ENCODE peak calls at places on chromosome 10, in nine cellular contexts. H is hepatocyte, A is neural progenitor cell, Y is GM23338, Z is GM23248, J is MM.1S, O is HCT116, W is PC-3, L is SK-N-SH. X is an unnamed sample.

GRCh38 chr10:78559514-78560392 is 509.0 kb upstream of the ZMIZ1 start:
- DNase-seq in Z (no peak), A (peak), Y (peak), W (no peak), L (no peak), J (no peak), O (no peak), H (no peak), X (no peak)

GRCh38 chr10:12922117-12922900 is 79.2 kb downstream of the CCDC3 start:
- DNase-seq in H (no peak), Z (no peak), Y (no peak), J (no peak), A (no peak), L (no peak), W (no peak), O (no peak), X (no peak)

GRCh38 chr10:94192333-94192732 is 170.4 kb downstream of the NOC3L start:
- DNase-seq in H (no peak), Y (no peak), Z (no peak), J (no peak), L (no peak), O (no peak), A (no peak), W (no peak), X (no peak)

GRCh38 chr10:86191166-86191565 is 175.4 kb downstream of the GRID1 start:
- DNase-seq in W (no peak), A (no peak), L (no peak), Z (no peak), O (no peak), H (no peak), Y (no peak), J (no peak), X (no peak)

GRCh38 chr10:84924131-84924530 is 595.7 kb downstream of the CCSER2 start:
- DNase-seq in A (no peak), Y (no peak), L (no peak), J (no peak), O (no peak), H (no peak), Z (no peak), W (no peak), X (no peak)

GRCh38 chr10:110871236-110872084 is at the start of gene PDCD4:
- DNase-seq in A (peak), H (peak), J (peak), Z (peak), O (peak), W (peak), L (peak), Y (peak), X (peak)

GRCh38 chr10:76209135-76209534 is 777.7 kb downstream of the LRMDA start:
- DNase-seq in Y (no peak), L (no peak), Z (peak), A (no peak), H (no peak), W (peak), J (no peak), O (no peak), X (no peak)

GRCh38 chr10:71834343-71834674 is 16.7 kb downstream of the PSAP start:
- DNase-seq in H (no peak), A (no peak), Y (no peak), Z (no peak), W (no peak), L (no peak), J (no peak), O (no peak), X (no peak)

GRCh38 chr10:114290038-114290437 is 51.0 kb downstream of the VWA2 start:
- DNase-seq in A (no peak), O (no peak), W (no peak), L (no peak), H (no peak), J (no peak), Y (no peak), Z (no peak), X (no peak)

GRCh38 chr10:3895045-3895609 is 110.1 kb upstream of the KLF6 start:
- DNase-seq in O (no peak), H (no peak), W (no peak), L (no peak), Y (no peak), J (no peak), Z (peak), A (no peak), X (no peak)

GRCh38 chr10:86599729-86600128 is 54.6 kb upstream of the OPN4 start:
- DNase-seq in W (no peak), O (no peak), A (peak), Y (peak), L (no peak), J (peak), Z (no peak), H (no peak), X (peak)

GRCh38 chr10:129940617-129941198 is 23.4 kb downstream of the EBF3 start:
- DNase-seq in O (no peak), Z (no peak), H (no peak), L (no peak), Y (no peak), W (no peak), A (no peak), J (no peak), X (no peak)

GRCh38 chr10:24561453-24561852 is 162.2 kb downstream of the ARHGAP21 start:
- DNase-seq in H (no peak), J (no peak), W (peak), L (no peak), O (no peak), Y (no peak), A (no peak), Z (no peak), X (no peak)

GRCh38 chr10:28594401-28594800 is 61.5 kb downstream of the WAC start:
- DNase-seq in L (no peak), Z (no peak), J (no peak), H (no peak), A (no peak), O (no peak), Y (no peak), W (no peak), X (no peak)

GRCh38 chr10:124089859-124090258 is 3.5 kb downstream of the CHST15 start:
- DNase-seq in L (no peak), Z (no peak), W (no peak), O (no peak), H (no peak), J (peak), A (no peak), Y (no peak), X (no peak)

GRCh38 chr10:68876246-68876918 is 24.7 kb upstream of the DDX50 start:
- DNase-seq in Y (no peak), J (no peak), O (no peak), H (peak), A (peak), L (no peak), W (no peak), Z (no peak), X (no peak)

GRCh38 chr10:132708936-132709335 is 77.0 kb downstream of the NKX6-2 start:
- DNase-seq in W (no peak), Y (no peak), H (no peak), L (no peak), A (no peak), O (no peak), Z (no peak), J (no peak), X (no peak)

GRCh38 chr10:100008708-100009282 is 952 bp downstream of the DNMBP start:
- DNase-seq in Y (no peak), H (no peak), W (peak), L (no peak), O (no peak), A (no peak), J (no peak), Z (peak), X (peak)

GRCh38 chr10:89373916-89374711 is 3.7 kb upstream of the IFIT1B start:
- DNase-seq in A (no peak), Z (peak), L (peak), H (peak), J (no peak), Y (no peak), O (no peak), W (peak), X (no peak)

GRCh38 chr10:28717659-28718201 is 40.4 kb downstream of the BAMBI start:
- DNase-seq in Y (no peak), J (no peak), L (no peak), A (no peak), H (no peak), Z (no peak), W (no peak), O (no peak), X (no peak)

GRCh38 chr10:110356628-110357245 is 52.0 kb upstream of the SMNDC1 start:
- DNase-seq in Z (no peak), H (no peak), O (peak), A (no peak), W (peak), J (peak), L (no peak), Y (no peak), X (peak)

DNA sequence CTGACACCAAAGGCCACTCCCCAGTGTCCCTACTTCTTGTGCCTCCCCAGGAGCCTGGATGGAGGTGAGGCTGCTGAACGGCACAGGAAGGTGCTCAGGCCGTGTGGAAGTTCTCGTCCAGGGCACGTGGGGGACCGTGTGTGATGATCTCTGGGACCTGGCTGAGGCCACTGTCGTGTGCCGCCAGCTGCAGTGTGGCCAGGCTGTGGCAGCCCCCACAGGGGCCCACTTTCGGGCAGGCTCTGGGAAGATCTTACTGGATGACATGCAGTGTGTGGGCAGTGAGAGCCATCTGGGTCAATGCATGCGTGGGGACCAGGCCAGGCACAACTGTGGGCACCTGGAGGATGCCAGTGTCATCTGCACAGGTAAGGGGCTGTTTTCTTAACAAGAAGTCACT is 57.0 kb upstream of the C10orf120 start:
- DNase-seq in W (no peak), O (no peak), A (no peak), Z (no peak), H (no peak), Y (no peak), L (no peak), J (no peak), X (no peak)
- H3K27ac ChIP-seq in W (no peak), O (no peak), A (no peak), Z (no peak), H (no peak), Y (no peak), L (no peak), J (no peak), X (no peak)

GRCh38 chr10:116269612-116270011 is 3.4 kb downstream of the GFRA1 start:
- DNase-seq in J (no peak), Y (peak), L (no peak), A (no peak), O (no peak), H (no peak), W (no peak), Z (peak), X (no peak)

GRCh38 chr10:116271593-116272496 is 1.2 kb downstream of the GFRA1 start:
- DNase-seq in H (peak), O (no peak), J (no peak), A (peak), W (no peak), Y (peak), L (peak), Z (peak), X (no peak)

GRCh38 chr10:116268976-116269375 is 4.0 kb downstream of the GFRA1 start:
- DNase-seq in H (no peak), W (no peak), A (no peak), O (no peak), L (peak), Z (no peak), J (no peak), Y (no peak), X (no peak)

GRCh38 chr10:116272497-116273221 is at the start of gene GFRA1:
- DNase-seq in Z (peak), Y (peak), O (no peak), H (peak), L (peak), J (peak), A (peak), W (no peak), X (no peak)

DNA sequence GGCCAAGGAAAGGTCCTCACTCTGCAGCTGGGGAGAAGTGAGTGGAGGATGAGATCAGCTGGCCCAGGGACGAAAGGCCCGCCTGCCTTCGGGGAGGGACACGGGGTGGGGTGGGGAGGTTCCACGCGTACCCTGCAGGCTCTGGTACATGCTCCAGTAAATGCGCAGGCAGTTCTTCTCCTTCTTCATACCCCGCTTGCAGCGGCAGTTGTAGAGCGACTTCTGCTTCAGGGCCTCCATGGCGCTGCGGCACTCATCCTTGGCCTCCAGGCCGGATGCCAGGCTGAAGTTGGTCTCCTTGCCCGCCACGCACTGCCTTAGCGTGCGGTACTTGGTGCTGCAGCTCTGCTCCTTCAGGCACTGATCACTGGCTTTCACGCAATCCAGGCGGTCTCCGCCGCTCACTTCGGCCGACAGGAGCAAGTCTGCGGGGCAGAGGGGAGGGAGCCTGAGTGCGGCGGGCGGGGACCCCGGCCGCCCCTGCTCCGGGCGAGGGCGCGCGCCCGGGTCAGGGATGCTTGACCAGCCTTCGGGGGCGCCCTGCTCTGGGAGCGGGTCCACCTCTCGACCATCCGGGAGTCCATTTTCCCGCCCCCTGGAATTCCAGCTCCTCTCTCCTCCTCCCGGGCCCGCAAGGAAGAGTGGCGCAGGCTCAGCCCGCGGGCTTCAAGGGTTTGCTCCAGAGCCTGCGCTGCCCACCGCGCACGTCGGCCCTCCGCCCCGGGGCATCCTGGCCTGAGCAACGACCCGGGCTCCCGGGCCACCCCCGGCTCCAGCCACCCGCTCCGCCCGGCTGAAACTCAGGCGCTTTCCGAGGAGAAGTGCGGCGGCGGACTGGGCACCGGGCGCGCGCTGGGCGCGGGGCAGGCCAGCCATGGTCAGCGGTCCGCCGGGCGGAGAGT is 2.1 kb downstream of the GFRA1 start:
- DNase-seq in Z (peak), A (peak), H (peak), L (peak), Y (peak), J (no peak), W (no peak), O (no peak), X (no peak)
- TF ChIP-seq EZH2phosphoT487 in Z (no peak), A (peak), H (no peak), L (no peak), Y (peak), J (no peak), W (no peak), O (no peak), X (no peak)

GRCh38 chr10:50497758-50498157 is 126.0 kb downstream of the SGMS1 start:
- DNase-seq in H (peak), A (no peak), L (no peak), J (peak), Z (peak), O (no peak), Y (no peak), W (peak), X (no peak)
- H3K27ac ChIP-seq in H (no peak), A (no peak), L (peak), J (peak), Z (peak), O (no peak), Y (no peak), W (peak), X (no peak)

GRCh38 chr10:10792681-10793080 is 225.0 kb upstream of the CELF2 start:
- DNase-seq in L (no peak), Y (peak), A (peak), Z (peak), W (peak), O (no peak), H (peak), J (no peak), X (no peak)
- TF ChIP-seq EZH2phosphoT487 in L (no peak), Y (no peak), A (no peak), Z (no peak), W (no peak), O (no peak), H (no peak), J (no peak), X (no peak)

GRCh38 chr10:54484186-54484585 is 316.8 kb downstream of the PCDH15 start:
- DNase-seq in Y (no peak), H (no peak), W (no peak), J (no peak), A (no peak), O (no peak), Z (no peak), L (no peak), X (no peak)
- H3K27ac ChIP-seq in Y (no peak), H (no peak), W (no peak), J (no peak), A (no peak), O (no peak), Z (no peak), L (no peak), X (no peak)